ENCODE peak calls at places on chromosomes 3 and 15, in five cellular contexts. Q, N, R, C and Z are unnamed samples.

GRCh38 chr3:18791752-18792151 is 356.6 kb upstream of the KCNH8 start:
- DNase-seq in N (no peak), R (no peak), Q (no peak), C (no peak), Z (no peak)

GRCh38 chr3:122982202-122983185 is 45.1 kb downstream of the SEMA5B start:
- DNase-seq in N (no peak), Q (no peak), R (no peak), C (no peak), Z (no peak)

GRCh38 chr3:122451371-122451770 is 35.5 kb upstream of the WDR5B start:
- DNase-seq in R (no peak), C (no peak), Q (no peak), N (no peak), Z (no peak)

GRCh38 chr3:115961390-115961789 is 338.1 kb downstream of the GAP43 start:
- DNase-seq in R (no peak), Q (no peak), N (no peak), C (no peak), Z (no peak)

GRCh38 chr3:78726545-78726944 is 1041.3 kb downstream of the ROBO1 start:
- DNase-seq in Q (no peak), N (no peak), R (no peak), C (no peak), Z (no peak)

GRCh38 chr15:101451192-101451799 is 38.2 kb downstream of the PCSK6 start:
- DNase-seq in R (no peak), Q (no peak), C (no peak), N (no peak), Z (peak; percentile 54)

GRCh38 chr15:51878446-51879386 is 49.3 kb downstream of the TMOD3 start:
- DNase-seq in Q (no peak), C (no peak), R (no peak), N (no peak), Z (no peak)

GRCh38 chr15:86278586-86278985 is 198.9 kb downstream of the AGBL1 start:
- DNase-seq in R (no peak), Q (no peak), C (no peak), N (no peak), Z (no peak)

GRCh38 chr3:22296641-22297040 is 545.6 kb upstream of the ZNF385D start:
- DNase-seq in Q (no peak), R (no peak), C (no peak), N (no peak), Z (no peak)

GRCh38 chr15:79314811-79315210 is 3.9 kb downstream of the TMED3 start:
- DNase-seq in R (no peak), C (no peak), N (no peak), Q (no peak), Z (no peak)

GRCh38 chr3:169278667-169279066 is 384.8 kb downstream of the MECOM start:
- DNase-seq in C (no peak), R (no peak), N (no peak), Q (no peak), Z (no peak)

GRCh38 chr3:33883538-33884203 is 85.2 kb downstream of the PDCD6IP start:
- DNase-seq in R (no peak), Q (no peak), C (no peak), N (peak; percentile 31), Z (no peak)

GRCh38 chr15:88015228-88015860 is 241.2 kb downstream of the NTRK3 start:
- DNase-seq in C (no peak), R (no peak), N (no peak), Q (no peak), Z (peak; percentile 24)

GRCh38 chr3:141250828-141251227 is 19.2 kb downstream of the PXYLP1 start:
- DNase-seq in C (no peak), N (no peak), Q (no peak), R (no peak), Z (no peak)

GRCh38 chr3:131731709-131732108 is 228.9 kb upstream of the MRPL3 start:
- DNase-seq in R (no peak), Q (no peak), C (no peak), N (no peak), Z (no peak)

GRCh38 chr15:56837281-56837680 is 81.2 kb upstream of the TCF12 start:
- DNase-seq in Q (no peak), N (no peak), C (no peak), R (no peak), Z (no peak)

GRCh38 chr15:75661041-75661778 is 13.5 kb downstream of the SNX33 start:
- DNase-seq in R (no peak), Q (no peak), N (peak; percentile 40), C (no peak), Z (peak; percentile 97)

GRCh38 chr3:52851348-52851747 is 16.5 kb upstream of the MUSTN1 start:
- DNase-seq in Q (no peak), R (peak; percentile 29), C (peak; percentile 2), N (peak; percentile 44), Z (peak; percentile 19)

GRCh38 chr3:141085331-141086047 is 34.3 kb downstream of the SPSB4 start:
- DNase-seq in C (no peak), R (no peak), Q (no peak), N (no peak), Z (no peak)